ENCODE peak calls at places on chromosomes 6 and 20, in four cellular contexts. L is RWPE2, J is GM19239, Z is caudate nucleus. D is an unnamed sample.
A peak's percentile ranks its signal among the peaks of the same experiment; 100 is the strongest.

GRCh38 chr20:24289737-24290481 is 179.5 kb upstream of the SYNDIG1 start:
- DNase-seq in L (no peak), J (no peak), Z (no peak), D (no peak)

GRCh38 chr6:85679445-85680123 is 36.9 kb upstream of the SYNCRIP start:
- DNase-seq in L (no peak), J (no peak), Z (no peak), D (no peak)

GRCh38 chr6:111013144-111013905 is 31.5 kb downstream of the RPF2 start:
- DNase-seq in L (no peak), J (no peak), Z (no peak), D (no peak)

GRCh38 chr20:376750-377149 is 3.8 kb upstream of the TRIB3 start:
- DNase-seq in L (no peak), J (no peak), Z (no peak), D (no peak)

GRCh38 chr6:32153252-32153834 is 598 bp upstream of the PPT2 start:
- DNase-seq in L (no peak), J (no peak), Z (no peak), D (peak; percentile 59)

GRCh38 chr6:47859132-47859531 is 77.3 kb downstream of the OPN5 start:
- DNase-seq in L (no peak), J (no peak), Z (no peak), D (no peak)

GRCh38 chr6:30748301-30748769 is 4.0 kb upstream of the IER3 start:
- DNase-seq in L (no peak), J (no peak), Z (no peak), D (no peak)

GRCh38 chr6:30154709-30155521 is 6.1 kb downstream of the TRIM10 start:
- DNase-seq in L (no peak), J (no peak), Z (no peak), D (no peak)

GRCh38 chr6:89483111-89483720 is 50.3 kb downstream of the ANKRD6 start:
- DNase-seq in L (no peak), J (no peak), Z (no peak), D (no peak)

GRCh38 chr6:98921038-98921437 is 26.7 kb downstream of the FBXL4 start:
- DNase-seq in L (no peak), J (no peak), Z (no peak), D (no peak)